ENCODE peak calls at places on chromosomes 2 and 18, in five cellular contexts. One of them, this sample, is unnamed.

GRCh38 chr2:215749092-215749957 is 264.0 kb downstream of the MREG start:
- DNase-seq in cardiac muscle cell: peak; percentile 83
- DNase-seq in OCI-LY7: no peak
- DNase-seq in mammary epithelial cell: no peak
- DNase-seq in tibial artery: peak; percentile 87
- DNase-seq in this sample: peak; percentile 19

GRCh38 chr2:149004836-149005235 is 33.7 kb upstream of the LYPD6B start:
- DNase-seq in cardiac muscle cell: no peak
- DNase-seq in OCI-LY7: no peak
- DNase-seq in mammary epithelial cell: peak; percentile 85
- DNase-seq in tibial artery: no peak
- DNase-seq in this sample: no peak

GRCh38 chr2:108074945-108075344 is 88.6 kb downstream of the SLC5A7 start:
- DNase-seq in cardiac muscle cell: no peak
- DNase-seq in OCI-LY7: no peak
- DNase-seq in mammary epithelial cell: no peak
- DNase-seq in tibial artery: no peak
- DNase-seq in this sample: no peak

GRCh38 chr2:29123584-29124349 is 8.6 kb downstream of the CLIP4 start:
- DNase-seq in cardiac muscle cell: peak; percentile 73
- DNase-seq in OCI-LY7: no peak
- DNase-seq in mammary epithelial cell: peak; percentile 92
- DNase-seq in tibial artery: no peak
- DNase-seq in this sample: no peak

GRCh38 chr2:237865623-237866041 is 6.2 kb downstream of the RAMP1 start:
- DNase-seq in cardiac muscle cell: no peak
- DNase-seq in OCI-LY7: no peak
- DNase-seq in mammary epithelial cell: no peak
- DNase-seq in tibial artery: peak; percentile 60
- DNase-seq in this sample: no peak

GRCh38 chr2:647003-647560 is 30.1 kb downstream of the TMEM18 start:
- DNase-seq in cardiac muscle cell: no peak
- DNase-seq in OCI-LY7: no peak
- DNase-seq in mammary epithelial cell: no peak
- DNase-seq in tibial artery: no peak
- DNase-seq in this sample: no peak

GRCh38 chr2:109326306-109326705 is 197.3 kb downstream of the SH3RF3 start:
- DNase-seq in cardiac muscle cell: no peak
- DNase-seq in OCI-LY7: no peak
- DNase-seq in mammary epithelial cell: no peak
- DNase-seq in tibial artery: no peak
- DNase-seq in this sample: no peak

GRCh38 chr18:23578891-23579653 is 7.2 kb downstream of the NPC1 start:
- DNase-seq in cardiac muscle cell: peak; percentile 65
- DNase-seq in OCI-LY7: no peak
- DNase-seq in mammary epithelial cell: no peak
- DNase-seq in tibial artery: no peak
- DNase-seq in this sample: no peak

GRCh38 chr2:173119069-173119807 is 43.6 kb downstream of the MAP3K20 start:
- DNase-seq in cardiac muscle cell: peak; percentile 24
- DNase-seq in OCI-LY7: no peak
- DNase-seq in mammary epithelial cell: no peak
- DNase-seq in tibial artery: peak; percentile 78
- DNase-seq in this sample: peak; percentile 26

GRCh38 chr2:146547236-146547635 is 1297.6 kb upstream of the ACVR2A start:
- DNase-seq in cardiac muscle cell: no peak
- DNase-seq in OCI-LY7: no peak
- DNase-seq in mammary epithelial cell: no peak
- DNase-seq in tibial artery: no peak
- DNase-seq in this sample: no peak

GRCh38 chr2:40384714-40385113 is 67.2 kb downstream of the SLC8A1 start:
- DNase-seq in cardiac muscle cell: peak; percentile 89
- DNase-seq in OCI-LY7: no peak
- DNase-seq in mammary epithelial cell: peak; percentile 69
- DNase-seq in tibial artery: no peak
- DNase-seq in this sample: no peak

GRCh38 chr18:77081387-77081773 is 51.2 kb downstream of the MBP start:
- DNase-seq in cardiac muscle cell: peak; percentile 90
- DNase-seq in OCI-LY7: no peak
- DNase-seq in mammary epithelial cell: no peak
- DNase-seq in tibial artery: no peak
- DNase-seq in this sample: no peak

GRCh38 chr2:26927221-26927620 is 43.2 kb upstream of the MAPRE3 start:
- DNase-seq in cardiac muscle cell: no peak
- DNase-seq in OCI-LY7: no peak
- DNase-seq in mammary epithelial cell: no peak
- DNase-seq in tibial artery: no peak
- DNase-seq in this sample: no peak

GRCh38 chr2:107627164-107627563 is 199.5 kb upstream of the RGPD4 start:
- DNase-seq in cardiac muscle cell: peak; percentile 51
- DNase-seq in OCI-LY7: no peak
- DNase-seq in mammary epithelial cell: no peak
- DNase-seq in tibial artery: no peak
- DNase-seq in this sample: no peak

GRCh38 chr18:42187611-42188378 is 232.8 kb downstream of the PIK3C3 start:
- DNase-seq in cardiac muscle cell: peak; percentile 23
- DNase-seq in OCI-LY7: no peak
- DNase-seq in mammary epithelial cell: peak; percentile 55
- DNase-seq in tibial artery: no peak
- DNase-seq in this sample: no peak

GRCh38 chr2:146392191-146392590 is 1452.6 kb upstream of the ACVR2A start:
- DNase-seq in cardiac muscle cell: no peak
- DNase-seq in OCI-LY7: no peak
- DNase-seq in mammary epithelial cell: no peak
- DNase-seq in tibial artery: no peak
- DNase-seq in this sample: no peak

GRCh38 chr18:52992041-52992440 is 652.0 kb downstream of the DCC start:
- DNase-seq in cardiac muscle cell: no peak
- DNase-seq in OCI-LY7: no peak
- DNase-seq in mammary epithelial cell: no peak
- DNase-seq in tibial artery: no peak
- DNase-seq in this sample: no peak

GRCh38 chr2:5392658-5393057 is 299.5 kb upstream of the SOX11 start:
- DNase-seq in cardiac muscle cell: no peak
- DNase-seq in OCI-LY7: no peak
- DNase-seq in mammary epithelial cell: no peak
- DNase-seq in tibial artery: no peak
- DNase-seq in this sample: no peak

GRCh38 chr2:14634885-14635871 is 2.7 kb downstream of the LRATD1 start:
- DNase-seq in cardiac muscle cell: peak; percentile 54
- DNase-seq in OCI-LY7: no peak
- DNase-seq in mammary epithelial cell: peak; percentile 89
- DNase-seq in tibial artery: peak; percentile 80
- DNase-seq in this sample: peak; percentile 19

GRCh38 chr2:192190474-192190873 is 4.3 kb downstream of the TMEFF2 start:
- DNase-seq in cardiac muscle cell: peak; percentile 61
- DNase-seq in OCI-LY7: peak; percentile 11
- DNase-seq in mammary epithelial cell: no peak
- DNase-seq in tibial artery: no peak
- DNase-seq in this sample: no peak

GRCh38 chr2:16036951-16037350 is 96.6 kb downstream of the MYCN start:
- DNase-seq in cardiac muscle cell: no peak
- DNase-seq in OCI-LY7: no peak
- DNase-seq in mammary epithelial cell: no peak
- DNase-seq in tibial artery: no peak
- DNase-seq in this sample: no peak

GRCh38 chr2:101063753-101064502 is 61.8 kb downstream of the RPL31 start:
- DNase-seq in cardiac muscle cell: peak; percentile 66
- DNase-seq in OCI-LY7: no peak
- DNase-seq in mammary epithelial cell: peak; percentile 76
- DNase-seq in tibial artery: no peak
- DNase-seq in this sample: peak; percentile 53

GRCh38 chr18:3653859-3654441 is 204.0 kb downstream of the TGIF1 start:
- DNase-seq in cardiac muscle cell: peak; percentile 21
- DNase-seq in OCI-LY7: no peak
- DNase-seq in mammary epithelial cell: no peak
- DNase-seq in tibial artery: no peak
- DNase-seq in this sample: no peak

GRCh38 chr18:3655254-3655554 is 205.2 kb downstream of the TGIF1 start:
- DNase-seq in cardiac muscle cell: no peak
- DNase-seq in OCI-LY7: no peak
- DNase-seq in mammary epithelial cell: no peak
- DNase-seq in tibial artery: no peak
- DNase-seq in this sample: no peak

GRCh38 chr18:3652380-3653262 is 202.6 kb downstream of the TGIF1 start:
- DNase-seq in cardiac muscle cell: peak; percentile 99
- DNase-seq in OCI-LY7: no peak
- DNase-seq in mammary epithelial cell: peak; percentile 100
- DNase-seq in tibial artery: peak; percentile 69
- DNase-seq in this sample: no peak

GRCh38 chr18:3654442-3655253 is 204.7 kb downstream of the TGIF1 start:
- DNase-seq in cardiac muscle cell: no peak
- DNase-seq in OCI-LY7: no peak
- DNase-seq in mammary epithelial cell: no peak
- DNase-seq in tibial artery: no peak
- DNase-seq in this sample: no peak

DNA sequence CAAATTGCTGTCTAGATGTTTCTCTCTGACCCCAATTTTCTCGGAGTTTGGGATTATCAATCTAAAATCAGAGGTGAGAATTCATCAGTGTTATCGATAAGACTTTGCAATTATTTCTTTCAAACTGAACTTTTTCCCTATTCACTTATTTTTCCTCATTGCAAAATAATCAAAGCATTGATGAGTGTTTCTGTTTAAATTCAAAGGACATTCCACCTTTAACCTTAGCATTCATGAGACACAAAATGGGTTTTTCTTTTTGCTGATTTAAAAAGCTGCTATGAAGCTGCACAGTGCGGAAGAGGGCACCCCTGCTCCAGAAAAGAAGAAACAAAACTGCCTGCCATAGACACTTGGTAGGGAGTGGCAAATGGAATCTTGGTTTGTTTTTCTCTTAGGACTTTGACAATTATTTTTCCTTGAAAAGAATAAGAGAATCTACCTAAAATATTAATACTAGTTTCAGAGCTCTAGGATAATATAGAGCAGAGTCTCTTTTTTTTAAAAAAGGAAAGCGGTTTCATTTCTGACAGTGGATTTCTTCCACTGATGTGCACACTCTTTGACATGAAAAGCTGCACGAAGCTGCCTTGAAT is 203.4 kb downstream of the TGIF1 start:
- DNase-seq in cardiac muscle cell: peak; percentile 20
- DNase-seq in OCI-LY7: no peak
- DNase-seq in mammary epithelial cell: no peak
- DNase-seq in tibial artery: no peak
- DNase-seq in this sample: no peak
- H3K4me1 ChIP-seq in cardiac muscle cell: peaks cover 51% of the 10 kb centered on the region
- H3K4me1 ChIP-seq in OCI-LY7: peaks cover 61% of the 10 kb centered on the region
- H3K4me1 ChIP-seq in mammary epithelial cell: peaks cover 40% of the 10 kb centered on the region
- H3K4me1 ChIP-seq in tibial artery: peaks cover 16% of the 10 kb centered on the region
- H3K4me1 ChIP-seq in this sample: no peaks in the 10 kb centered on the region

GRCh38 chr2:161238264-161238558 is 70.0 kb upstream of the PSMD14 start:
- DNase-seq in cardiac muscle cell: peak; percentile 9
- DNase-seq in OCI-LY7: no peak
- DNase-seq in mammary epithelial cell: peak; percentile 7
- DNase-seq in tibial artery: no peak
- DNase-seq in this sample: no peak
- H3K27ac ChIP-seq in cardiac muscle cell: no peak overlapping the region
- H3K27ac ChIP-seq in OCI-LY7: no peak overlapping the region
- H3K27ac ChIP-seq in mammary epithelial cell: no peak overlapping the region
- H3K27ac ChIP-seq in tibial artery: peak overlapping the region; percentile 52
- H3K27ac ChIP-seq in this sample: no peak overlapping the region

DNA sequence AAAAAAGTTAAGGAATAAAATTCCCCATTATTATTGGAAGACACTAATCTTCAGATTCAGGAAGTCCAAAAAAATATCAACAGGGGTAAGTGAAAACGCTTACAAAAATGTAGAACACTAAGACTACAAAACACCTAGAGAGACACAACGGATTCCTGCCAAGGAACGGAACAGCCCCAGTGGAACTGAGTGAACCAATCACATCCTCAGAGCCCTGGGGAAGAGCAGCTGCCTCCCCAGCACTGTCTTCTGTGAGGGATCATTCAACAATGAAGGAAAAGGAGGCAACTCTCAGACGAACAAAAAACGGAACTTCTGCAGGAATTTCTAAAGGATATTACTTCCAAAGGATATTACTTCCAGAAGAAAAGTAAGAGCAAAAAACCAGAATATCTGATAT is 82.0 kb downstream of the HDAC4 start:
- DNase-seq in cardiac muscle cell: no peak
- DNase-seq in OCI-LY7: no peak
- DNase-seq in mammary epithelial cell: no peak
- DNase-seq in tibial artery: peak; percentile 53
- DNase-seq in this sample: no peak
- H3K4me1 ChIP-seq in cardiac muscle cell: peaks cover 27% of the 10 kb centered on the region
- H3K4me1 ChIP-seq in OCI-LY7: no peaks in the 10 kb centered on the region
- H3K4me1 ChIP-seq in mammary epithelial cell: no peaks in the 10 kb centered on the region
- H3K4me1 ChIP-seq in tibial artery: peaks cover 12% of the 10 kb centered on the region
- H3K4me1 ChIP-seq in this sample: peaks cover 50% of the 10 kb centered on the region

GRCh38 chr2:202490479-202490878 is 114.4 kb downstream of the BMPR2 start:
- DNase-seq in cardiac muscle cell: no peak
- DNase-seq in OCI-LY7: no peak
- DNase-seq in mammary epithelial cell: no peak
- DNase-seq in tibial artery: no peak
- DNase-seq in this sample: no peak

GRCh38 chr2:202494300-202494699 is 118.2 kb downstream of the BMPR2 start:
- DNase-seq in cardiac muscle cell: peak; percentile 66
- DNase-seq in OCI-LY7: no peak
- DNase-seq in mammary epithelial cell: no peak
- DNase-seq in tibial artery: no peak
- DNase-seq in this sample: no peak

GRCh38 chr2:202491514-202491913 is 115.4 kb downstream of the BMPR2 start:
- DNase-seq in cardiac muscle cell: no peak
- DNase-seq in OCI-LY7: no peak
- DNase-seq in mammary epithelial cell: peak; percentile 1
- DNase-seq in tibial artery: no peak
- DNase-seq in this sample: no peak

DNA sequence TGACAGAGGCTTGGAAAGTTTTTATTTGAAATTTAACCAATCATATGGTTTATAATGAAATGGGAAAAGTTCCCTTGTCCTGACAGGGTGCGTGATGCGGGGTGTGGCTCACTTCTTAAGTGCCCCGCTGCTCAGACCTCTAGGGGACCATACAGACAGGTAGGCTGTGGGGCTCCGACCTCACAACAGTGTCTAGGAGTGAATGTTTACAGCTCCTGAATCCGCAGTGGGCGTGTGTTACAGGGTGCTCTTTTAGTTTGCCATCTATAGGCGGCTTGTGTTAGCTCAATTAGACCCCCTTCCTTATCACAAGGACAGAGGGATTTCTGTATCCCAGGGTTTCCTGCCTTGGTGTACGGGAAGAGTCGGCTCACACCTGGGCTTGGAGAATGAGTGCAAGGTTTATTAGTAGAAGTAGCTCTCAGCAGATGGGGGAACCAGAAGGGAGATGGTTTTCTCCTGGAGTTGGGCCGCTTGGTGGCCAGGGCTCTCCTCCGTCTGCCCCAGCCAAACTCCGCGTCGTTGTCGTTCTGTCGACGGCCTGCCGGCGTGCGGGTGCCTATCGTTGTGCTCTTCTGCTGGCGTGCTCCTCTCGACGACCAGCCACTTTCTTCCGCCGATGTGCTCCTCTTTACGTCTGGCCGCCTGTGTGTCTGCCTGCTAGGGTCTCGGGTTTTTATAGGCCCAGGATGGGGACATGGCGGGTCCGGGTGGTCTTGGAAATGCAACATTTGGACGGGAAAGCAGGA is 118.9 kb downstream of the BMPR2 start:
- DNase-seq in cardiac muscle cell: no peak
- DNase-seq in OCI-LY7: no peak
- DNase-seq in mammary epithelial cell: no peak
- DNase-seq in tibial artery: no peak
- DNase-seq in this sample: no peak
- H3K27ac ChIP-seq in cardiac muscle cell: no peak overlapping the region
- H3K27ac ChIP-seq in OCI-LY7: no peak overlapping the region
- H3K27ac ChIP-seq in mammary epithelial cell: no peak overlapping the region
- H3K27ac ChIP-seq in tibial artery: peak overlapping the region; percentile 10
- H3K27ac ChIP-seq in this sample: no peak overlapping the region

This sample was measured in gastrocnemius medialis.